ENCODE peak calls at places on chromosomes 4 and X, in six cellular contexts. O is anterior cingulate cortex; R is Kasumi-1; Q is activated CD8-positive, alpha-beta T cell treated with anti-CD3 and anti-CD28 coated beads, Interleukin-2, amount 10 ng/mL, durations not matched to agents 7 days and 5 days; I is natural killer cell treated with Interleukin-12 subunit alpha and Interleukin-12 subunit beta and Interleukin-15 and Interleukin-18, amount 100 ng/mL, for 72 hours; E is NCI-H1092. J is an unnamed sample.

GRCh38 chrX:48911407-48912182 is at the start of gene SLC35A2:
- DNase-seq in O (peak; percentile 47), R (peak; percentile 77), Q (peak; percentile 91), I (peak; percentile 85), E (peak; percentile 75), J (peak; percentile 7)

GRCh38 chrX:42149786-42150185 is 226.4 kb upstream of the CASK start:
- DNase-seq in O (no peak), R (no peak), Q (no peak), I (no peak), E (no peak), J (no peak)

GRCh38 chrX:9911479-9911878 is 55.7 kb upstream of the CLDN34 start:
- DNase-seq in O (no peak), R (peak; percentile 30), Q (no peak), I (no peak), E (no peak), J (no peak)

GRCh38 chrX:150334100-150334499 is 29.0 kb upstream of the MAMLD1 start:
- DNase-seq in O (no peak), R (no peak), Q (no peak), I (no peak), E (no peak), J (no peak)

GRCh38 chr4:6546681-6547447 is 28.1 kb upstream of the MAN2B2 start:
- DNase-seq in O (no peak), R (peak; percentile 83), Q (peak; percentile 69), I (peak; percentile 63), E (peak; percentile 26), J (peak; percentile 29)

GRCh38 chr4:124177647-124178425 is 534.7 kb downstream of the ANKRD50 start:
- DNase-seq in O (no peak), R (no peak), Q (no peak), I (no peak), E (no peak), J (no peak)

GRCh38 chr4:130812117-130812765 is 1716.3 kb downstream of the C4orf33 start:
- DNase-seq in O (no peak), R (no peak), Q (no peak), I (no peak), E (no peak), J (no peak)

GRCh38 chr4:40425799-40426574 is 90.9 kb downstream of the CHRNA9 start:
- DNase-seq in O (no peak), R (no peak), Q (no peak), I (no peak), E (no peak), J (no peak)

GRCh38 chrX:154486052-154486395 is 391 bp downstream of the UBL4A start:
- DNase-seq in O (no peak), R (no peak), Q (peak; percentile 49), I (no peak), E (no peak), J (no peak)

GRCh38 chr4:165328708-165329107 is 1.2 kb downstream of the MSMO1 start:
- DNase-seq in O (no peak), R (peak; percentile 15), Q (no peak), I (no peak), E (no peak), J (no peak)

GRCh38 chrX:11688201-11688600 is 22.5 kb upstream of the ARHGAP6 start:
- DNase-seq in O (no peak), R (no peak), Q (no peak), I (no peak), E (no peak), J (no peak)

GRCh38 chr4:184439856-184440592 is 34.3 kb downstream of the IRF2 start:
- DNase-seq in O (no peak), R (no peak), Q (no peak), I (no peak), E (no peak), J (no peak)

GRCh38 chr4:53281438-53281837 is 84.4 kb downstream of the SCFD2 start:
- DNase-seq in O (no peak), R (no peak), Q (no peak), I (no peak), E (no peak), J (no peak)

GRCh38 chr4:128512161-128512560 is 224.5 kb upstream of the PGRMC2 start:
- DNase-seq in O (no peak), R (no peak), Q (no peak), I (no peak), E (no peak), J (no peak)

GRCh38 chr4:14386196-14386595 is 616.1 kb upstream of the CPEB2 start:
- DNase-seq in O (no peak), R (no peak), Q (no peak), I (no peak), E (no peak), J (no peak)

GRCh38 chr4:12439633-12440305 is 1011.1 kb upstream of the HS3ST1 start:
- DNase-seq in O (no peak), R (no peak), Q (no peak), I (no peak), E (no peak), J (no peak)

GRCh38 chrX:68823413-68824151 is 5.2 kb upstream of the EFNB1 start:
- DNase-seq in O (no peak), R (no peak), Q (no peak), I (no peak), E (no peak), J (no peak)

GRCh38 chr4:6724461-6725111 is 8.6 kb downstream of the BLOC1S4 start:
- DNase-seq in O (no peak), R (no peak), Q (no peak), I (no peak), E (no peak), J (no peak)

GRCh38 chrX:123797543-123798447 is 62.1 kb upstream of the XIAP start:
- DNase-seq in O (no peak), R (no peak), Q (no peak), I (no peak), E (no peak), J (no peak)

GRCh38 chr4:93267747-93268146 is 560.8 kb upstream of the ATOH1 start:
- DNase-seq in O (no peak), R (no peak), Q (no peak), I (no peak), E (no peak), J (no peak)

GRCh38 chr4:22434895-22435294 is 81.0 kb downstream of the ADGRA3 start:
- DNase-seq in O (no peak), R (peak; percentile 59), Q (peak; percentile 25), I (no peak), E (peak; percentile 31), J (no peak)

GRCh38 chr4:7201351-7202305 is 9.3 kb downstream of the SORCS2 start:
- DNase-seq in O (no peak), R (no peak), Q (no peak), I (no peak), E (no peak), J (no peak)

GRCh38 chrX:120749141-120749846 is 119.4 kb upstream of the C1GALT1C1 start:
- DNase-seq in O (no peak), R (peak; percentile 78), Q (peak; percentile 22), I (no peak), E (peak; percentile 86), J (no peak)

GRCh38 chrX:110168585-110168984 is 149.3 kb downstream of the AMMECR1 start:
- DNase-seq in O (no peak), R (no peak), Q (no peak), I (no peak), E (no peak), J (no peak)

GRCh38 chrX:100946521-100946920 is 17.8 kb upstream of the XKRX start:
- DNase-seq in O (no peak), R (no peak), Q (no peak), I (no peak), E (no peak), J (no peak)

GRCh38 chr4:38688676-38689355 is 24.8 kb downstream of the KLF3 start:
- DNase-seq in O (no peak), R (no peak), Q (no peak), I (no peak), E (no peak), J (no peak)

GRCh38 chr4:112069110-112069509 is 76.1 kb upstream of the FAM241A start:
- DNase-seq in O (no peak), R (no peak), Q (no peak), I (no peak), E (no peak), J (no peak)

GRCh38 chrX:148540114-148540513 is 39.7 kb downstream of the AFF2 start:
- DNase-seq in O (no peak), R (no peak), Q (no peak), I (no peak), E (no peak), J (no peak)

GRCh38 chr4:78565971-78566372 is 14.4 kb downstream of the ANXA3 start:
- DNase-seq in O (no peak), R (no peak), Q (no peak), I (no peak), E (no peak), J (no peak)